ENCODE peak calls at places on chromosomes 1 and 21, in seven cellular contexts. S is amniotic epithelial cell; Q is amygdala; G is fibroblast of lung; X is skeletal muscle cell; F is activated CD8-positive, alpha-beta T cell treated with anti-CD3 and anti-CD28 coated beads, Interleukin-2, amount 10 ng/mL, durations not matched to agents 7 days and 5 days; Z is foreskin fibroblast. I is an unnamed sample.

GRCh38 chr1:170067253-170067819 is 7.2 kb downstream of the KIFAP3 start:
- DNase-seq in F (no peak), Z (no peak), Q (no peak), G (no peak), X (no peak), S (no peak), I (no peak)

GRCh38 chr1:169550294-169550693 is 36.0 kb downstream of the F5 start:
- DNase-seq in Z (peak; percentile 16), F (no peak), X (no peak), S (peak; percentile 38), G (peak; percentile 55), Q (no peak), I (no peak)

GRCh38 chr1:81170721-81171120 is 630.0 kb upstream of the ADGRL2 start:
- DNase-seq in Q (no peak), Z (no peak), S (peak; percentile 24), F (no peak), X (no peak), G (peak; percentile 28), I (no peak)

GRCh38 chr21:33428669-33429068 is 25.5 kb downstream of the IFNGR2 start:
- DNase-seq in G (peak; percentile 17), Q (no peak), Z (peak; percentile 34), F (no peak), X (no peak), S (no peak), I (no peak)

GRCh38 chr1:170593173-170593572 is 61.2 kb downstream of the GORAB start:
- DNase-seq in Q (no peak), X (no peak), F (no peak), S (no peak), Z (no peak), G (no peak), I (no peak)

GRCh38 chr1:162166934-162167615 is 97.6 kb downstream of the NOS1AP start:
- DNase-seq in X (no peak), F (no peak), G (no peak), Z (no peak), Q (no peak), S (peak; percentile 37), I (no peak)

GRCh38 chr1:5757177-5757820 is 234.9 kb downstream of the NPHP4 start:
- DNase-seq in S (no peak), F (no peak), Q (no peak), Z (no peak), X (no peak), G (no peak), I (no peak)

GRCh38 chr1:224368409-224368808 is 11.7 kb downstream of the CNIH4 start:
- DNase-seq in X (no peak), S (no peak), Z (no peak), G (no peak), F (no peak), Q (no peak), I (no peak)

GRCh38 chr1:226938903-226939438 is 1.1 kb upstream of the COQ8A start:
- DNase-seq in G (peak; percentile 66), Q (no peak), F (no peak), X (no peak), Z (peak; percentile 26), S (peak; percentile 59), I (no peak)

GRCh38 chr1:163063131-163064059 is 5.8 kb upstream of the RGS4 start:
- DNase-seq in G (no peak), X (no peak), S (no peak), F (no peak), Z (no peak), Q (no peak), I (no peak)

GRCh38 chr1:37317870-37318431 is 156.4 kb upstream of the ZC3H12A start:
- DNase-seq in X (no peak), F (no peak), Z (no peak), G (no peak), S (no peak), Q (no peak), I (no peak)

GRCh38 chr1:228215663-228216116 is 7.8 kb downstream of the OBSCN start:
- DNase-seq in Q (no peak), S (no peak), Z (no peak), G (no peak), F (peak; percentile 14), X (no peak), I (no peak)

GRCh38 chr1:9827558-9828185 is 3.9 kb upstream of the CLSTN1 start:
- DNase-seq in S (no peak), Z (no peak), F (peak; percentile 36), G (peak; percentile 56), X (peak; percentile 49), Q (no peak), I (no peak)

I was measured in stimulated activated CD4-positive, alpha-beta T cell treated with anti-CD3 and anti-CD28 coated beads, Interleukin-2, amount 100 ng/mL, for 24 hours.